ENCODE peak calls at places on chromosomes 6 and 20, in seven cellular contexts. One of them, this sample, is unnamed.

GRCh38 chr20:4550740-4551139 is 171.0 kb upstream of the PRND start:
- DNase-seq in cardiac muscle cell: no peak
- DNase-seq in brain microvascular endothelial cell: peak
- DNase-seq in fibroblast of mammary gland: peak
- DNase-seq in AG10803: peak
- DNase-seq in heart right ventricle: no peak
- DNase-seq in OCI-LY7: no peak
- DNase-seq in this sample: no peak

GRCh38 chr6:125953502-125953875 is 3.1 kb upstream of the HINT3 start:
- DNase-seq in cardiac muscle cell: no peak
- DNase-seq in brain microvascular endothelial cell: no peak
- DNase-seq in fibroblast of mammary gland: no peak
- DNase-seq in AG10803: no peak
- DNase-seq in heart right ventricle: no peak
- DNase-seq in OCI-LY7: peak
- DNase-seq in this sample: no peak

GRCh38 chr20:19936801-19937583 is 80.2 kb upstream of the NAA20 start:
- DNase-seq in cardiac muscle cell: no peak
- DNase-seq in brain microvascular endothelial cell: no peak
- DNase-seq in fibroblast of mammary gland: no peak
- DNase-seq in AG10803: no peak
- DNase-seq in heart right ventricle: peak
- DNase-seq in OCI-LY7: no peak
- DNase-seq in this sample: no peak

GRCh38 chr20:20780127-20780822 is 67.8 kb upstream of the RALGAPA2 start:
- DNase-seq in cardiac muscle cell: peak
- DNase-seq in brain microvascular endothelial cell: no peak
- DNase-seq in fibroblast of mammary gland: peak
- DNase-seq in AG10803: peak
- DNase-seq in heart right ventricle: peak
- DNase-seq in OCI-LY7: no peak
- DNase-seq in this sample: no peak

GRCh38 chr6:107064579-107065065 is 36.6 kb downstream of the MTRES1 start:
- DNase-seq in cardiac muscle cell: peak
- DNase-seq in brain microvascular endothelial cell: peak
- DNase-seq in fibroblast of mammary gland: peak
- DNase-seq in AG10803: peak
- DNase-seq in heart right ventricle: peak
- DNase-seq in OCI-LY7: no peak
- DNase-seq in this sample: no peak

GRCh38 chr6:161152904-161153662 is 120.8 kb downstream of the AGPAT4 start:
- DNase-seq in cardiac muscle cell: peak
- DNase-seq in brain microvascular endothelial cell: no peak
- DNase-seq in fibroblast of mammary gland: peak
- DNase-seq in AG10803: no peak
- DNase-seq in heart right ventricle: no peak
- DNase-seq in OCI-LY7: peak
- DNase-seq in this sample: no peak

GRCh38 chr6:89711801-89712200 is 73.3 kb upstream of the LYRM2 start:
- DNase-seq in cardiac muscle cell: no peak
- DNase-seq in brain microvascular endothelial cell: no peak
- DNase-seq in fibroblast of mammary gland: no peak
- DNase-seq in AG10803: no peak
- DNase-seq in heart right ventricle: no peak
- DNase-seq in OCI-LY7: no peak
- DNase-seq in this sample: no peak

GRCh38 chr6:75272145-75272840 is 12.3 kb downstream of the TMEM30A start:
- DNase-seq in cardiac muscle cell: peak
- DNase-seq in brain microvascular endothelial cell: no peak
- DNase-seq in fibroblast of mammary gland: peak
- DNase-seq in AG10803: peak
- DNase-seq in heart right ventricle: no peak
- DNase-seq in OCI-LY7: no peak
- DNase-seq in this sample: no peak

GRCh38 chr20:17848649-17849048 is 119.9 kb downstream of the SNX5 start:
- DNase-seq in cardiac muscle cell: no peak
- DNase-seq in brain microvascular endothelial cell: no peak
- DNase-seq in fibroblast of mammary gland: no peak
- DNase-seq in AG10803: no peak
- DNase-seq in heart right ventricle: no peak
- DNase-seq in OCI-LY7: peak
- DNase-seq in this sample: no peak

GRCh38 chr6:28212510-28213212 is 12.4 kb upstream of the ZSCAN9 start:
- DNase-seq in cardiac muscle cell: peak
- DNase-seq in brain microvascular endothelial cell: peak
- DNase-seq in fibroblast of mammary gland: peak
- DNase-seq in AG10803: peak
- DNase-seq in heart right ventricle: no peak
- DNase-seq in OCI-LY7: peak
- DNase-seq in this sample: no peak
- TF ChIP-seq CTCF in cardiac muscle cell: no peak
- TF ChIP-seq CTCF in brain microvascular endothelial cell: peak
- TF ChIP-seq CTCF in fibroblast of mammary gland: peak
- TF ChIP-seq CTCF in AG10803: no peak
- TF ChIP-seq CTCF in heart right ventricle: no peak
- TF ChIP-seq CTCF in OCI-LY7: peak
- TF ChIP-seq CTCF in this sample: no peak

DNA sequence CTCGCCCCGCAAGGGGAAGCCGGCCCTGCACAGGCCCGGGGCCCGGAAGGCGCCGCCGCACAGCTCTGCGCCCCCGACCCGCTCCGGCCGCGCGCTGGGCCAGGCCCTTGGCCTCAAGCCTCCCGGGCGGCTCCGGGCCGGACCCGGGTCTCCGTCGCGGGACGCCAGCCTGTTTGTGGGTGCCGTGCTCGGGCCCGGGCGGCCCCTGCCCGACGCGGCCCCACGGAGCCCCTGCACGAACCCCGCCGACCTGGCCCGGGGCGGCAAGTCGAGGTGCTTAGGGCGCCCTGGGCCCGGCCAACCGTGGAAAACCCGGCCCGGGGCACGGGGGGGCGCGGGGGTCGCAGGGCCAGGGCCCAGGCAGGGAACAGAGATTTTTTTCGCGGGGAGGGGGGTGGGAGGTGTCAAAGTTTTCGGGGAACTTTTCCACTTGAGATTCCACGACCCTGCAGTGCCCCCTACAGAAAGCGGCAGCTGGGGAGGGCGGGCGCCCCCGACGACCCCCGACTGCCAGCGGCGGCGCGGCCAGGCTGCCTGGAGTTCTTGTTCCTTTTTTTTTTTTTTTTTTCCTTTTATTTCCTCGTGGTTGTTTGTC is 805 bp upstream of the STX16 start:
- DNase-seq in cardiac muscle cell: peak
- DNase-seq in brain microvascular endothelial cell: no peak
- DNase-seq in fibroblast of mammary gland: no peak
- DNase-seq in AG10803: no peak
- DNase-seq in heart right ventricle: peak
- DNase-seq in OCI-LY7: no peak
- DNase-seq in this sample: no peak
- TF ChIP-seq CTCF in cardiac muscle cell: no peak
- TF ChIP-seq CTCF in brain microvascular endothelial cell: no peak
- TF ChIP-seq CTCF in fibroblast of mammary gland: no peak
- TF ChIP-seq CTCF in AG10803: no peak
- TF ChIP-seq CTCF in heart right ventricle: no peak
- TF ChIP-seq CTCF in OCI-LY7: no peak
- TF ChIP-seq CTCF in this sample: peak

GRCh38 chr20:57581202-57582028 is 20.5 kb downstream of the PCK1 start:
- DNase-seq in cardiac muscle cell: no peak
- DNase-seq in brain microvascular endothelial cell: no peak
- DNase-seq in fibroblast of mammary gland: no peak
- DNase-seq in AG10803: no peak
- DNase-seq in heart right ventricle: no peak
- DNase-seq in OCI-LY7: no peak
- DNase-seq in this sample: no peak

GRCh38 chr20:57580478-57581201 is 19.7 kb downstream of the PCK1 start:
- DNase-seq in cardiac muscle cell: no peak
- DNase-seq in brain microvascular endothelial cell: no peak
- DNase-seq in fibroblast of mammary gland: no peak
- DNase-seq in AG10803: no peak
- DNase-seq in heart right ventricle: no peak
- DNase-seq in OCI-LY7: no peak
- DNase-seq in this sample: no peak

GRCh38 chr20:57582029-57582378 is 21.1 kb downstream of the PCK1 start:
- DNase-seq in cardiac muscle cell: no peak
- DNase-seq in brain microvascular endothelial cell: no peak
- DNase-seq in fibroblast of mammary gland: no peak
- DNase-seq in AG10803: no peak
- DNase-seq in heart right ventricle: no peak
- DNase-seq in OCI-LY7: no peak
- DNase-seq in this sample: no peak

GRCh38 chr20:57583289-57584257 is 22.7 kb downstream of the PCK1 start:
- DNase-seq in cardiac muscle cell: no peak
- DNase-seq in brain microvascular endothelial cell: no peak
- DNase-seq in fibroblast of mammary gland: no peak
- DNase-seq in AG10803: no peak
- DNase-seq in heart right ventricle: no peak
- DNase-seq in OCI-LY7: no peak
- DNase-seq in this sample: no peak

GRCh38 chr20:57582432-57583288 is 21.8 kb downstream of the PCK1 start:
- DNase-seq in cardiac muscle cell: peak
- DNase-seq in brain microvascular endothelial cell: peak
- DNase-seq in fibroblast of mammary gland: peak
- DNase-seq in AG10803: no peak
- DNase-seq in heart right ventricle: peak
- DNase-seq in OCI-LY7: peak
- DNase-seq in this sample: no peak
- TF ChIP-seq CTCF in cardiac muscle cell: no peak
- TF ChIP-seq CTCF in brain microvascular endothelial cell: peak
- TF ChIP-seq CTCF in fibroblast of mammary gland: peak
- TF ChIP-seq CTCF in AG10803: peak
- TF ChIP-seq CTCF in heart right ventricle: no peak
- TF ChIP-seq CTCF in OCI-LY7: peak
- TF ChIP-seq CTCF in this sample: peak

GRCh38 chr20:14956026-14956425 is 618.6 kb upstream of the FLRT3 start:
- DNase-seq in cardiac muscle cell: no peak
- DNase-seq in brain microvascular endothelial cell: no peak
- DNase-seq in fibroblast of mammary gland: no peak
- DNase-seq in AG10803: no peak
- DNase-seq in heart right ventricle: no peak
- DNase-seq in OCI-LY7: no peak
- DNase-seq in this sample: no peak

GRCh38 chr20:14958626-14959025 is 621.2 kb upstream of the FLRT3 start:
- DNase-seq in cardiac muscle cell: no peak
- DNase-seq in brain microvascular endothelial cell: no peak
- DNase-seq in fibroblast of mammary gland: no peak
- DNase-seq in AG10803: no peak
- DNase-seq in heart right ventricle: no peak
- DNase-seq in OCI-LY7: no peak
- DNase-seq in this sample: no peak

GRCh38 chr20:14955396-14955795 is 618.0 kb upstream of the FLRT3 start:
- DNase-seq in cardiac muscle cell: no peak
- DNase-seq in brain microvascular endothelial cell: no peak
- DNase-seq in fibroblast of mammary gland: no peak
- DNase-seq in AG10803: no peak
- DNase-seq in heart right ventricle: no peak
- DNase-seq in OCI-LY7: no peak
- DNase-seq in this sample: no peak

GRCh38 chr20:14957416-14957815 is 620.0 kb upstream of the FLRT3 start:
- DNase-seq in cardiac muscle cell: no peak
- DNase-seq in brain microvascular endothelial cell: no peak
- DNase-seq in fibroblast of mammary gland: no peak
- DNase-seq in AG10803: no peak
- DNase-seq in heart right ventricle: no peak
- DNase-seq in OCI-LY7: no peak
- DNase-seq in this sample: no peak

GRCh38 chr20:14956538-14956937 is 619.1 kb upstream of the FLRT3 start:
- DNase-seq in cardiac muscle cell: no peak
- DNase-seq in brain microvascular endothelial cell: no peak
- DNase-seq in fibroblast of mammary gland: no peak
- DNase-seq in AG10803: no peak
- DNase-seq in heart right ventricle: no peak
- DNase-seq in OCI-LY7: no peak
- DNase-seq in this sample: no peak
- TF ChIP-seq CTCF in cardiac muscle cell: no peak
- TF ChIP-seq CTCF in brain microvascular endothelial cell: no peak
- TF ChIP-seq CTCF in fibroblast of mammary gland: no peak
- TF ChIP-seq CTCF in AG10803: no peak
- TF ChIP-seq CTCF in heart right ventricle: no peak
- TF ChIP-seq CTCF in OCI-LY7: no peak
- TF ChIP-seq CTCF in this sample: no peak

GRCh38 chr6:31493875-31494694 is 3.9 kb upstream of the MICB start:
- DNase-seq in cardiac muscle cell: peak
- DNase-seq in brain microvascular endothelial cell: peak
- DNase-seq in fibroblast of mammary gland: peak
- DNase-seq in AG10803: peak
- DNase-seq in heart right ventricle: peak
- DNase-seq in OCI-LY7: peak
- DNase-seq in this sample: peak
- TF ChIP-seq CTCF in cardiac muscle cell: peak
- TF ChIP-seq CTCF in brain microvascular endothelial cell: peak
- TF ChIP-seq CTCF in fibroblast of mammary gland: peak
- TF ChIP-seq CTCF in AG10803: peak
- TF ChIP-seq CTCF in heart right ventricle: peak
- TF ChIP-seq CTCF in OCI-LY7: peak
- TF ChIP-seq CTCF in this sample: peak

GRCh38 chr20:36460648-36461599 is 80.4 kb upstream of the MYL9 start:
- DNase-seq in cardiac muscle cell: peak
- DNase-seq in brain microvascular endothelial cell: peak
- DNase-seq in fibroblast of mammary gland: peak
- DNase-seq in AG10803: peak
- DNase-seq in heart right ventricle: peak
- DNase-seq in OCI-LY7: peak
- DNase-seq in this sample: peak
- TF ChIP-seq CTCF in cardiac muscle cell: no peak
- TF ChIP-seq CTCF in brain microvascular endothelial cell: no peak
- TF ChIP-seq CTCF in fibroblast of mammary gland: no peak
- TF ChIP-seq CTCF in AG10803: no peak
- TF ChIP-seq CTCF in heart right ventricle: peak
- TF ChIP-seq CTCF in OCI-LY7: no peak
- TF ChIP-seq CTCF in this sample: no peak

This sample was measured in D721Med.